ENCODE peak calls at places on chromosomes 4 and X, in five cellular contexts. Y is CD8-positive, alpha-beta memory T cell; X is stimulated activated naive CD8-positive, alpha-beta T cell treated with anti-CD3 and anti-CD28 coated beads, Interleukin-15, Interleukin-2, amounts not matched to agents 100 U/mL and 50 U/mL, for 24 hours; R is Right ventricle myocardium inferior; N is mesendoderm. M is an unnamed sample.

GRCh38 chr4:133775881-133776280 is 425.7 kb downstream of the PABPC4L start:
- DNase-seq in Y (no peak), X (no peak), R (no peak), N (no peak), M (no peak)

GRCh38 chrX:123860506-123860840 is 620 bp downstream of the XIAP start:
- DNase-seq in Y (peak; percentile 52), X (no peak), R (no peak), N (no peak), M (no peak)

GRCh38 chr4:41192136-41192535 is 22.2 kb downstream of the APBB2 start:
- DNase-seq in Y (no peak), X (no peak), R (no peak), N (no peak), M (no peak)

GRCh38 chr4:52142816-52143215 is 91.7 kb downstream of the SPATA18 start:
- DNase-seq in Y (no peak), X (no peak), R (no peak), N (no peak), M (no peak)

GRCh38 chr4:153090670-153091385 is 113.4 kb upstream of the TRIM2 start:
- DNase-seq in Y (no peak), X (no peak), R (no peak), N (no peak), M (no peak)

GRCh38 chrX:10072786-10073568 is 83.8 kb upstream of the CLCN4 start:
- DNase-seq in Y (no peak), X (no peak), R (no peak), N (no peak), M (no peak)

GRCh38 chr4:150078996-150079581 is 844 bp downstream of the DCLK2 start:
- DNase-seq in Y (no peak), X (peak; percentile 20), R (no peak), N (peak; percentile 65), M (peak; percentile 66)

GRCh38 chr4:80362578-80363181 is 27.1 kb downstream of the CFAP299 start:
- DNase-seq in Y (peak; percentile 9), X (peak; percentile 51), R (no peak), N (peak; percentile 60), M (peak; percentile 73)

GRCh38 chr4:7647932-7648812 is 213.4 kb upstream of the PSAPL1 start:
- DNase-seq in Y (no peak), X (no peak), R (no peak), N (peak; percentile 69), M (peak; percentile 77)

GRCh38 chr4:82500830-82501229 is 61.0 kb downstream of the TMEM150C start:
- DNase-seq in Y (no peak), X (no peak), R (no peak), N (no peak), M (no peak)

GRCh38 chrX:72373136-72373535 is 67.4 kb upstream of the CITED1 start:
- DNase-seq in Y (no peak), X (no peak), R (no peak), N (no peak), M (no peak)

GRCh38 chrX:154380153-154380552 is 1.1 kb downstream of the EMD start:
- DNase-seq in Y (no peak), X (no peak), R (peak; percentile 27), N (no peak), M (no peak)

GRCh38 chr4:149292422-149293055 is 523.1 kb downstream of the IQCM start:
- DNase-seq in Y (no peak), X (no peak), R (no peak), N (no peak), M (no peak)

GRCh38 chrX:125398959-125399440 is 79.3 kb downstream of the TEX13C start:
- DNase-seq in Y (no peak), X (no peak), R (no peak), N (no peak), M (no peak)

GRCh38 chr4:41304221-41304620 is 47.5 kb downstream of the UCHL1 start:
- DNase-seq in Y (no peak), X (no peak), R (no peak), N (no peak), M (no peak)

GRCh38 chrX:19094654-19095053 is 27.6 kb downstream of the ADGRG2 start:
- DNase-seq in Y (no peak), X (no peak), R (no peak), N (no peak), M (no peak)

GRCh38 chrX:131854586-131854985 is 168.5 kb upstream of the STK26 start:
- DNase-seq in Y (peak; percentile 9), X (no peak), R (no peak), N (peak; percentile 7), M (no peak)

GRCh38 chr4:148226341-148226740 is 215.9 kb downstream of the NR3C2 start:
- DNase-seq in Y (no peak), X (no peak), R (no peak), N (no peak), M (no peak)

GRCh38 chrX:13287816-13288215 is 32.0 kb downstream of the ATXN3L start:
- DNase-seq in Y (no peak), X (no peak), R (no peak), N (peak; percentile 66), M (no peak)

GRCh38 chr4:120809518-120809917 is 113.0 kb downstream of the PRDM5 start:
- DNase-seq in Y (no peak), X (no peak), R (no peak), N (no peak), M (no peak)

GRCh38 chr4:7422098-7422897 is 12.4 kb downstream of the PSAPL1 start:
- DNase-seq in Y (no peak), X (no peak), R (peak; percentile 11), N (no peak), M (peak; percentile 42)

GRCh38 chr4:78056265-78057129 is 626 bp upstream of the FRAS1 start:
- DNase-seq in Y (no peak), X (peak; percentile 27), R (peak; percentile 75), N (peak; percentile 97), M (peak; percentile 94)

GRCh38 chrX:136620780-136621179 is 27.2 kb upstream of the CD40LG start:
- DNase-seq in Y (no peak), X (no peak), R (no peak), N (no peak), M (no peak)

M was measured in islet precursor cell.